ENCODE peak calls at places on chromosomes 2 and 18, in four cellular contexts. W is substantia nigra; L is effector memory CD8-positive, alpha-beta T cell; T is stimulated activated CD4-positive, alpha-beta T cell treated with anti-CD3 and anti-CD28 coated beads, Interleukin-2, amount 100 ng/mL, for 48 hours. P is an unnamed sample.

GRCh38 chr2:106664669-106665068 is 177.5 kb downstream of the CD8B2 start:
- DNase-seq in L (no peak), W (no peak), T (no peak), P (no peak)

GRCh38 chr18:51235011-51235789 is 37.7 kb upstream of the MEX3C start:
- DNase-seq in L (no peak), T (peak), W (no peak), P (no peak)

GRCh38 chr2:24189551-24189950 is 14.7 kb downstream of the FAM228A start:
- DNase-seq in L (no peak), W (no peak), T (no peak), P (no peak)

GRCh38 chr18:74898965-74899364 is 301.3 kb downstream of the ZNF407 start:
- DNase-seq in T (no peak), W (no peak), L (no peak), P (no peak)

GRCh38 chr2:42809876-42810125 is 17.4 kb upstream of the HAAO start:
- DNase-seq in W (peak), L (peak), T (peak), P (no peak)

GRCh38 chr18:9380101-9380500 is 45.5 kb downstream of the TWSG1 start:
- DNase-seq in L (no peak), W (no peak), T (no peak), P (no peak)

GRCh38 chr2:30219886-30220478 is 11.4 kb upstream of the LBH start:
- DNase-seq in W (no peak), T (no peak), L (no peak), P (no peak)

GRCh38 chr2:15765211-15765610 is 173.5 kb downstream of the DDX1 start:
- DNase-seq in T (no peak), L (no peak), W (no peak), P (no peak)

GRCh38 chr18:80249217-80250093 is 2.1 kb upstream of the PARD6G start:
- DNase-seq in T (no peak), L (no peak), W (no peak), P (no peak)

GRCh38 chr2:65300134-65300771 is 72.6 kb downstream of the ACTR2 start:
- DNase-seq in W (peak), T (no peak), L (no peak), P (no peak)

GRCh38 chr2:232316382-232317190 is 62.0 kb upstream of the ALPP start:
- DNase-seq in T (no peak), L (no peak), W (no peak), P (no peak)

GRCh38 chr2:60806988-60807681 is 51.1 kb downstream of the PAPOLG start:
- DNase-seq in T (peak), W (no peak), L (no peak), P (no peak)

GRCh38 chr18:45423664-45424063 is 191.6 kb upstream of the SLC14A2 start:
- DNase-seq in L (no peak), T (no peak), W (no peak), P (no peak)

GRCh38 chr18:10659000-10659399 is 133.2 kb downstream of the NAPG start:
- DNase-seq in W (no peak), T (no peak), L (no peak), P (no peak)

GRCh38 chr2:232456296-232457120 is 555 bp downstream of the ALPI start:
- DNase-seq in T (no peak), W (no peak), L (no peak), P (no peak)

GRCh38 chr2:25332571-25332970 is 9.2 kb downstream of the DNMT3A start:
- DNase-seq in W (peak), T (no peak), L (no peak), P (no peak)

GRCh38 chr2:42964444-42965081 is 172.2 kb upstream of the HAAO start:
- DNase-seq in L (no peak), T (no peak), W (peak), P (no peak)

GRCh38 chr18:50836521-50836957 is 16.7 kb upstream of the MRO start:
- DNase-seq in W (no peak), L (no peak), T (no peak), P (no peak)

GRCh38 chr18:29823671-29824070 is 1218.9 kb downstream of the DSC3 start:
- DNase-seq in T (no peak), L (no peak), W (no peak), P (no peak)

GRCh38 chr18:77025123-77025522 is 107.5 kb downstream of the MBP start:
- DNase-seq in T (no peak), W (no peak), L (no peak), P (no peak)

GRCh38 chr2:232687382-232688160 is 9.6 kb upstream of the GIGYF2 start:
- DNase-seq in T (no peak), L (no peak), W (no peak), P (no peak)

GRCh38 chr18:63317982-63318881 is 1.3 kb downstream of the BCL2 start:
- DNase-seq in T (peak), W (peak), L (peak), P (peak)

GRCh38 chr2:98592565-98592964 is 15.7 kb downstream of the COA5 start:
- DNase-seq in L (no peak), W (no peak), T (no peak), P (no peak)

GRCh38 chr2:109380502-109381326 is 233.1 kb downstream of the SEPTIN10 start:
- DNase-seq in T (no peak), L (no peak), W (no peak), P (no peak)

GRCh38 chr2:218659258-218659987 is at the start of the genes BCS1L and ZNF142:
- DNase-seq in L (peak), T (peak), W (peak), P (peak)

GRCh38 chr2:237056271-237056875 is 29.3 kb upstream of the COPS8 start:
- DNase-seq in W (no peak), L (no peak), T (no peak), P (no peak)

GRCh38 chr2:84980263-84980983 is 9.5 kb downstream of the KCMF1 start:
- DNase-seq in L (no peak), T (no peak), W (no peak), P (no peak)

GRCh38 chr18:3584897-3585460 is 135.0 kb downstream of the TGIF1 start:
- DNase-seq in W (no peak), T (no peak), L (no peak), P (no peak)

GRCh38 chr18:48800877-48801727 is 149.7 kb downstream of the SMAD7 start:
- DNase-seq in T (no peak), L (no peak), W (no peak), P (peak)

GRCh38 chr2:111896007-111896406 is 2.4 kb upstream of the MERTK start:
- DNase-seq in W (no peak), L (no peak), T (no peak), P (no peak)

GRCh38 chr2:120548627-120549026 is 187.0 kb upstream of the GLI2 start:
- DNase-seq in L (no peak), W (no peak), T (no peak), P (no peak)

P was measured in activated gamma-delta T cell treated with Interleukin-2 at 50 U/mL for 16 hours.